ENCODE peak calls at places on chromosomes 11 and 22, in five cellular contexts. N is endothelial cell of umbilical vein; G is ovary; D is psoas muscle; C is CD8-positive, alpha-beta memory T cell. R is an unnamed sample. For H3K4me1, the result is how much of the 10 kb centered on the place peaks cover.

GRCh38 chr22:33842421-33843094 is 77.7 kb downstream of the LARGE1 start:
- DNase-seq in G (no peak), C (no peak), N (no peak), D (no peak), R (no peak)

GRCh38 chr11:19311306-19312030 is 70.7 kb upstream of the E2F8 start:
- DNase-seq in N (peak), C (no peak), G (peak), D (peak), R (peak)

GRCh38 chr11:135027461-135027860 is 615.4 kb upstream of the B3GAT1 start:
- DNase-seq in N (peak), C (no peak), D (no peak), G (no peak), R (no peak)

GRCh38 chr11:9581556-9582161 is 8.2 kb downstream of the WEE1 start:
- DNase-seq in D (no peak), G (no peak), C (no peak), N (no peak), R (no peak)

GRCh38 chr11:45289369-45289768 is 3.2 kb upstream of the SYT13 start:
- DNase-seq in C (no peak), G (no peak), D (no peak), N (no peak), R (no peak)

GRCh38 chr11:71106671-71107070 is 145.7 kb downstream of the SHANK2 start:
- DNase-seq in N (no peak), D (no peak), G (no peak), C (no peak), R (no peak)

GRCh38 chr11:18617688-18618340 is 16.3 kb downstream of the SPTY2D1 start:
- DNase-seq in N (peak), G (no peak), D (no peak), C (peak), R (no peak)

GRCh38 chr11:23310276-23310675 is 450.0 kb upstream of the CCDC179 start:
- DNase-seq in C (no peak), D (no peak), G (no peak), N (no peak), R (no peak)

GRCh38 chr11:124801014-124801413 is 808 bp upstream of the MSANTD2 start:
- DNase-seq in G (no peak), D (no peak), C (no peak), N (peak), R (no peak)

GRCh38 chr11:94521684-94522083 is 9.4 kb downstream of the C11orf97 start:
- DNase-seq in G (no peak), N (no peak), C (no peak), D (no peak), R (no peak)

GRCh38 chr11:126312903-126313460 is 9.1 kb downstream of the DCPS start:
- DNase-seq in N (no peak), D (no peak), G (peak), C (no peak), R (no peak)

GRCh38 chr11:126405374-126405773 is 49.9 kb downstream of the ST3GAL4 start:
- DNase-seq in N (no peak), D (no peak), C (no peak), G (no peak), R (no peak)

GRCh38 chr11:25981998-25982397 is 349.9 kb upstream of the ANO3 start:
- DNase-seq in N (peak), G (no peak), C (no peak), D (no peak), R (no peak)

GRCh38 chr22:47659467-47660302 is 897.2 kb downstream of the TBC1D22A start:
- DNase-seq in N (no peak), D (no peak), G (no peak), C (no peak), R (no peak)

GRCh38 chr11:128587415-128587814 is at the start of gene ETS1:
- DNase-seq in C (no peak), G (no peak), N (peak), D (no peak), R (no peak)

GRCh38 chr22:24270556-24271405 is at the start of gene SPECC1L:
- DNase-seq in D (peak), N (peak), C (peak), G (peak), R (peak)
- H3K4me1 ChIP-seq in D (under half), N (under half), C (under half), G (under half), R (under half)

GRCh38 chr11:100190395-100190794 is 496.7 kb upstream of the ARHGAP42 start:
- DNase-seq in G (no peak), D (no peak), C (no peak), N (no peak), R (no peak)

GRCh38 chr11:100188137-100188783 is 498.8 kb upstream of the ARHGAP42 start:
- DNase-seq in D (no peak), C (no peak), N (no peak), G (no peak), R (no peak)

GRCh38 chr11:100185588-100185987 is 501.5 kb upstream of the ARHGAP42 start:
- DNase-seq in D (no peak), C (no peak), N (no peak), G (no peak), R (no peak)
- H3K27ac ChIP-seq in D (no peak), C (no peak), N (no peak), G (no peak), R (no peak)

DNA sequence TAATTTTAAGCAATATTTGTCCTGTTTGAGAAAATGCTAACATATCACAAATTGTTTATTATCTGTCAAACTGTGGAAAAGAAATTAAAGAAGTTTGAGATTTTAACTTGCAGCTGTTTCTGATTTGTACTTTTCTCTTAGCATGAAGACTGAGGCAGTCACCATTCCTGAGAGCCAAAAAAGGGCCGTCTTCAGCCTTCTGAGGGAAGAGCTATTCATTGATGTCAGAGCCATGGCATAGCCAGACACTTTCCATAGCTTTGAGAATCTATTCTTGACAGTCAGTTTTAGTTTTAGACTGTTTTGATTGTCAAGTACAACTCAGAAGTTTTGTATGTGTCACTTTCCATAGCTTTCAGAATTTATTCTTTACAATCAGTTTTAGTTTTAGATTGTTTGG is 32.1 kb downstream of the YAP1 start:
- DNase-seq in G (no peak), C (no peak), N (no peak), D (no peak), R (no peak)
- H3K4me1 ChIP-seq in G (under half), C (under half), N (under half), D (half or more), R (half or more)

GRCh38 chr11:112182867-112183266 is 7.6 kb downstream of the BCO2 start:
- DNase-seq in D (no peak), G (no peak), C (no peak), N (no peak), R (no peak)

GRCh38 chr11:112185883-112186282 is 10.6 kb downstream of the BCO2 start:
- DNase-seq in C (no peak), N (no peak), D (no peak), G (no peak), R (no peak)

GRCh38 chr11:112186304-112186703 is 11.0 kb downstream of the BCO2 start:
- DNase-seq in D (no peak), N (no peak), G (no peak), C (no peak), R (no peak)
- H3K27ac ChIP-seq in D (peak), N (no peak), G (no peak), C (no peak), R (no peak)

GRCh38 chr22:23856721-23857605 is 712 bp upstream of the SLC2A11 start:
- DNase-seq in C (peak), N (peak), D (peak), G (peak), R (no peak)
- H3K4me1 ChIP-seq in C (under half), N (under half), D (under half), G (under half), R (under half)